ENCODE peak calls at places on chromosomes 12 and 14, in four cellular contexts. One of them, this sample, is unnamed.
A peak's percentile ranks its signal among the peaks of the same experiment; 100 is the strongest.

GRCh38 chr12:123056709-123057108 is 76.2 kb downstream of the ARL6IP4 start:
- DNase-seq in stimulated activated CD4-positive, alpha-beta T cell treated with anti-CD3 and anti-CD28 coated beads, Interleukin-4, amount 100 ng/mL, for 1 hour: no peak
- DNase-seq in NCI-H1436: no peak
- DNase-seq in fibroblast of mammary gland: no peak
- DNase-seq in this sample: no peak

GRCh38 chr14:36655963-36656768 is 5.5 kb upstream of the PAX9 start:
- DNase-seq in fibroblast of mammary gland: peak; percentile 19
- DNase-seq in stimulated activated CD4-positive, alpha-beta T cell treated with anti-CD3 and anti-CD28 coated beads, Interleukin-4, amount 100 ng/mL, for 1 hour: no peak
- DNase-seq in NCI-H1436: no peak
- DNase-seq in this sample: peak; percentile 16

GRCh38 chr12:89951050-89951693 is 242.5 kb upstream of the ATP2B1 start:
- DNase-seq in NCI-H1436: no peak
- DNase-seq in fibroblast of mammary gland: peak; percentile 49
- DNase-seq in stimulated activated CD4-positive, alpha-beta T cell treated with anti-CD3 and anti-CD28 coated beads, Interleukin-4, amount 100 ng/mL, for 1 hour: no peak
- DNase-seq in this sample: peak; percentile 31

GRCh38 chr12:57766464-57767311 is at the start of gene CYP27B1:
- DNase-seq in fibroblast of mammary gland: peak; percentile 53
- DNase-seq in NCI-H1436: no peak
- DNase-seq in stimulated activated CD4-positive, alpha-beta T cell treated with anti-CD3 and anti-CD28 coated beads, Interleukin-4, amount 100 ng/mL, for 1 hour: peak; percentile 22
- DNase-seq in this sample: no peak

GRCh38 chr14:72892103-72892878 is 1.6 kb downstream of the DPF3 start:
- DNase-seq in NCI-H1436: no peak
- DNase-seq in stimulated activated CD4-positive, alpha-beta T cell treated with anti-CD3 and anti-CD28 coated beads, Interleukin-4, amount 100 ng/mL, for 1 hour: peak; percentile 20
- DNase-seq in fibroblast of mammary gland: peak; percentile 36
- DNase-seq in this sample: peak; percentile 41

GRCh38 chr14:56803816-56804535 is 6.3 kb downstream of the OTX2 start:
- DNase-seq in fibroblast of mammary gland: no peak
- DNase-seq in NCI-H1436: no peak
- DNase-seq in stimulated activated CD4-positive, alpha-beta T cell treated with anti-CD3 and anti-CD28 coated beads, Interleukin-4, amount 100 ng/mL, for 1 hour: no peak
- DNase-seq in this sample: no peak

GRCh38 chr14:50560929-50561280 is 960 bp downstream of the ATL1 start:
- DNase-seq in stimulated activated CD4-positive, alpha-beta T cell treated with anti-CD3 and anti-CD28 coated beads, Interleukin-4, amount 100 ng/mL, for 1 hour: peak; percentile 69
- DNase-seq in fibroblast of mammary gland: peak; percentile 66
- DNase-seq in NCI-H1436: peak; percentile 65
- DNase-seq in this sample: peak; percentile 73

GRCh38 chr12:662541-663292 is 528 bp downstream of the NINJ2 start:
- DNase-seq in fibroblast of mammary gland: no peak
- DNase-seq in stimulated activated CD4-positive, alpha-beta T cell treated with anti-CD3 and anti-CD28 coated beads, Interleukin-4, amount 100 ng/mL, for 1 hour: no peak
- DNase-seq in NCI-H1436: no peak
- DNase-seq in this sample: no peak